ENCODE peak calls at places on chromosomes 3 and 15, in seven cellular contexts. J is transverse colon, V is astrocyte of the spinal cord, D is fibroblast of the aortic adventitia, Q is right cardiac atrium, U is right lobe of liver, A is fibroblast of mammary gland. R is an unnamed sample.

GRCh38 chr3:51319271-51319670 is 65.8 kb upstream of the MANF start:
- DNase-seq in D (peak), U (no peak), A (no peak), Q (no peak), V (no peak), J (no peak), R (no peak)

GRCh38 chr3:186520957-186521842 is 23.0 kb downstream of the CRYGS start:
- DNase-seq in A (no peak), U (no peak), Q (no peak), J (no peak), D (no peak), V (no peak), R (no peak)

GRCh38 chr15:93052090-93052892 is 36.7 kb downstream of the RGMA start:
- DNase-seq in V (no peak), J (no peak), U (no peak), D (no peak), A (no peak), Q (no peak), R (peak)

GRCh38 chr15:33068007-33068441 is 126.5 kb downstream of the FMN1 start:
- DNase-seq in U (peak), V (peak), J (peak), A (peak), D (no peak), Q (peak), R (peak)

GRCh38 chr3:48552111-48552911 is 4.3 kb downstream of the PFKFB4 start:
- DNase-seq in D (no peak), A (no peak), V (no peak), U (no peak), J (no peak), Q (no peak), R (peak)

GRCh38 chr3:43477600-43477999 is 144.2 kb downstream of the ANO10 start:
- DNase-seq in U (peak), A (no peak), D (no peak), Q (peak), V (no peak), J (peak), R (peak)

GRCh38 chr3:44227622-44228021 is 14.1 kb upstream of the TOPAZ1 start:
- DNase-seq in V (no peak), D (no peak), A (peak), U (no peak), Q (no peak), J (no peak), R (no peak)

GRCh38 chr3:144953959-144954358 is 982.3 kb downstream of the DIPK2A start:
- DNase-seq in A (no peak), U (no peak), Q (no peak), J (no peak), D (no peak), V (no peak), R (no peak)

GRCh38 chr3:159856496-159857098 is 132.0 kb upstream of the IL12A start:
- DNase-seq in Q (no peak), U (no peak), D (no peak), A (no peak), J (no peak), V (no peak), R (no peak)

GRCh38 chr3:149221783-149222517 is at the start of gene CP:
- DNase-seq in Q (no peak), U (no peak), D (no peak), A (no peak), V (no peak), J (no peak), R (no peak)

GRCh38 chr3:162719684-162720341 is 1223.2 kb downstream of the OTOL1 start:
- DNase-seq in D (peak), V (peak), A (peak), U (no peak), Q (no peak), J (no peak), R (no peak)

DNA sequence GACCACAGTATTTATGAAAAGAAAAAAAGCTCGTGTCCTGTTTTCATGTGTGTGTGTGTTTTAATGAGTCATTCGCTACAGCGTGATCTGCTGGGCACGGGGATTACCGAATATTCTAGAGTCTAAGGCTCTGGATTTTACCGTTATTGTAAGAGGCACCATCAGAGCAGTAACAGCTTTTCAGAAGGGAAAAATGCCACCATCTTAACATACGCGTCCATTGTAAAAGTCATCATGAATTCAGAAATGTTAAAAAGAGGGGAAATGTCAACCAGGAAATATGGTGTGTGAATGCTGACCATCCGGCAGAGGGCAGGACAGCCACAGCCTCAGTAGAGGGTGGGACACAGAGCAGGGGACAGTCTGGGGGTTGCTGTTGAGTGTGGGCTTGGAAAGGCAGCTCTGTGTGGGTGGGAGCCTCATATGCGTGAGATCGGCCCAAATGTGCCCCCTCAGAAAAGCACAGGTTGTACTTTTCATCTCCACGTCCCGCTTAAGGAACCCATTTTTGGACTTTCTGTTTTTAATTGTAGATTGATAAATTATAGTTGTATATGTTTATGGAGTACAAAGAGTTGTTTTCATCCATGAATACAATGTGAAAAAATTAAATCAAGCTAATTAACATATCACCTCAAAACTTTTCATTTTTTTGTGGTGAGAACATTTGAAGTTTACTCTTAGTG is 69.6 kb downstream of the ASB7 start:
- DNase-seq in J (no peak), U (no peak), V (peak), Q (no peak), A (peak), D (peak), R (no peak)
- H3K4me3 ChIP-seq in J (no peak), U (no peak), V (no peak), Q (no peak), A (peak), D (no peak), R (no peak)

GRCh38 chr3:128341659-128342395 is 124.9 kb downstream of the DNAJB8 start:
- DNase-seq in V (no peak), Q (no peak), J (no peak), U (peak), A (no peak), D (no peak), R (no peak)
- H3K4me3 ChIP-seq in V (no peak), Q (no peak), J (no peak), U (no peak), A (no peak), D (no peak), R (no peak)

DNA sequence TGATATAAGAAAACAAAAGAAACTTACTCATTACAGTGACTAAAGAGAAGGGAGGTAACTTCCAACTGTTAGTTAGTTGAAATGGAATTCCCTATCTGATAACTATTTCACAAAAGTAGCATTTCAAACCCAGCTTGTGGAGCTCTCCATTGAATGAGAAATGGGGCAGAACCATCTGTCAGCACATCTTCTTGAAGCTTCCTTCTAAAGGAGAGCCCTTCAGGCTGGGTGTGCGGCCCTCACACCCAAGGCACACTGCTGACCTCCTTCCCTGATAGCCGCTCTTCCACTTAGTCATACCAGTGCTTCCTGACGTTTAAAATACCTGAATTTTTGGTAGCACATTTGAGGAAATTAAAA is 28.1 kb upstream of the VEPH1 start:
- DNase-seq in U (no peak), V (peak), J (no peak), A (peak), D (peak), Q (no peak), R (no peak)
- H3K4me3 ChIP-seq in U (no peak), V (no peak), J (no peak), A (no peak), D (peak), Q (no peak), R (no peak)

GRCh38 chr15:74655424-74655823 is 39.8 kb downstream of the CLK3 start:
- DNase-seq in Q (no peak), J (no peak), V (peak), D (no peak), A (no peak), U (no peak), R (no peak)
- H3K4me3 ChIP-seq in Q (no peak), J (no peak), V (no peak), D (no peak), A (no peak), U (no peak), R (no peak)

GRCh38 chr3:98548544-98548943 is 16.8 kb downstream of the GPR15 start:
- DNase-seq in D (no peak), U (no peak), Q (no peak), V (no peak), A (no peak), J (no peak), R (no peak)

GRCh38 chr3:98541695-98542094 is 9.9 kb downstream of the GPR15 start:
- DNase-seq in J (no peak), D (no peak), A (no peak), Q (no peak), U (no peak), V (no peak), R (no peak)

GRCh38 chr3:98542623-98543022 is 10.8 kb downstream of the GPR15 start:
- DNase-seq in Q (no peak), U (no peak), J (no peak), V (no peak), D (no peak), A (no peak), R (no peak)

GRCh38 chr3:98550833-98551232 is 19.1 kb downstream of the GPR15 start:
- DNase-seq in D (no peak), A (no peak), V (no peak), J (no peak), U (no peak), Q (no peak), R (no peak)

GRCh38 chr3:98545940-98546339 is 14.2 kb downstream of the GPR15 start:
- DNase-seq in V (no peak), D (no peak), A (no peak), J (no peak), Q (no peak), U (no peak), R (no peak)
- H3K4me3 ChIP-seq in V (no peak), D (no peak), A (no peak), J (no peak), Q (no peak), U (no peak), R (no peak)

GRCh38 chr3:152271465-152272035 is 2.8 kb downstream of the MBNL1 start:
- DNase-seq in V (no peak), D (peak), J (no peak), U (no peak), Q (no peak), A (no peak), R (no peak)
- H3K4me3 ChIP-seq in V (peak), D (peak), J (peak), U (peak), Q (peak), A (peak), R (no peak)

DNA sequence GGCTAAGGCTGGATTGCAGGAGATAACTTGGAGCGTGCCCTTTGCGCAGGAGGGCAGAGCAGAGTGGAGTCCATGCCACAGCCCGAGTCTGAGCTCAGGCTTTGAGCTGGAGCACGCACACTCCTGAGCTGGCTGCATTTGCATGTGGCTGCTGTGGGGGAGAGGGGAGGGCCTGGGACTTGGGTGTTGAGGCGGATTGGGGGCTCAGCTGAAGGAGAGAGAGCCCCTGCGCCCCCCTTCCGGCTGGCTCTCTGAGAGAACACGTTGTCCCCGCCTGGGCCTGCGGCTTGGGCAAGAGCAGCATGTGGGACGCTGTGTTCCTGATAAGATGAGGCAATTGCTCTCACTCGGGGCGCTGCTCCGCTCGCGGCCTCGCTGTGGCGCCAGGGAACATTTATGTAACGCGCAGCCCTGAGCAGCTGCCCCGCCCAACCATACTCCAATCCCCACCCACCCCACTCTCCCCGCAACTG is 39.1 kb downstream of the KLF13 start:
- DNase-seq in A (peak), V (peak), U (peak), Q (peak), D (peak), J (peak), R (peak)
- H3K4me3 ChIP-seq in A (no peak), V (no peak), U (no peak), Q (peak), D (peak), J (no peak), R (no peak)

R was measured in mucosa of descending colon.